ENCODE peak calls at places on chromosomes 12 and 14, in five cellular contexts. Q is adrenal gland, B is fibroblast of pulmonary artery, O is progenitor cell of endocrine pancreas, W is neural crest cell. P is an unnamed sample.

GRCh38 chr12:124683330-124683662 is 115.9 kb upstream of the NCOR2 start:
- DNase-seq in Q (no peak), B (no peak), O (no peak), W (no peak), P (no peak)

GRCh38 chr14:62301076-62301475 is 538.9 kb downstream of the SNAPC1 start:
- DNase-seq in Q (no peak), B (no peak), O (no peak), W (no peak), P (no peak)

GRCh38 chr12:122944588-122944987 is 21.7 kb downstream of the ABCB9 start:
- DNase-seq in Q (peak; percentile 60), B (peak; percentile 33), O (no peak), W (peak; percentile 28), P (peak; percentile 5)

GRCh38 chr14:67566908-67567307 is 33.2 kb downstream of the PIGH start:
- DNase-seq in Q (peak; percentile 77), B (peak; percentile 23), O (no peak), W (no peak), P (no peak)

GRCh38 chr12:30622509-30622908 is 73.2 kb downstream of the IPO8 start:
- DNase-seq in Q (no peak), B (peak; percentile 60), O (no peak), W (no peak), P (peak; percentile 61)

GRCh38 chr12:26566186-26566585 is 266.8 kb downstream of the ITPR2 start:
- DNase-seq in Q (no peak), B (no peak), O (no peak), W (no peak), P (no peak)

GRCh38 chr14:73740921-73741326 is 26.7 kb upstream of the PNMA1 start:
- DNase-seq in Q (peak; percentile 77), B (peak; percentile 60), O (peak; percentile 58), W (no peak), P (no peak)

GRCh38 chr14:51185180-51185579 is 54.9 kb upstream of the TMX1 start:
- DNase-seq in Q (no peak), B (no peak), O (no peak), W (no peak), P (no peak)

GRCh38 chr14:22598896-22599244 is 770 bp downstream of the ABHD4 start:
- DNase-seq in Q (peak; percentile 61), B (peak; percentile 61), O (no peak), W (no peak), P (peak; percentile 46)

GRCh38 chr14:51458563-51458955 is 193.2 kb upstream of the FRMD6 start:
- DNase-seq in Q (no peak), B (peak; percentile 45), O (no peak), W (no peak), P (peak; percentile 71)

GRCh38 chr12:117236456-117237001 is 46.3 kb upstream of the FBXO21 start:
- DNase-seq in Q (peak; percentile 90), B (peak; percentile 39), O (peak; percentile 87), W (peak; percentile 97), P (peak; percentile 51)
- TF ChIP-seq CTCF in Q (peak; percentile 51), B (peak; percentile 58), O (peak; percentile 92), W (peak; percentile 85), P (peak; percentile 95)

GRCh38 chr14:86652512-86652911 is 1122.6 kb downstream of the FLRT2 start:
- DNase-seq in Q (no peak), B (no peak), O (no peak), W (no peak), P (no peak)

GRCh38 chr14:86646125-86646524 is 1116.2 kb downstream of the FLRT2 start:
- DNase-seq in Q (no peak), B (no peak), O (no peak), W (no peak), P (no peak)

GRCh38 chr14:86641310-86641709 is 1111.4 kb downstream of the FLRT2 start:
- DNase-seq in Q (no peak), B (no peak), O (no peak), W (no peak), P (no peak)

DNA sequence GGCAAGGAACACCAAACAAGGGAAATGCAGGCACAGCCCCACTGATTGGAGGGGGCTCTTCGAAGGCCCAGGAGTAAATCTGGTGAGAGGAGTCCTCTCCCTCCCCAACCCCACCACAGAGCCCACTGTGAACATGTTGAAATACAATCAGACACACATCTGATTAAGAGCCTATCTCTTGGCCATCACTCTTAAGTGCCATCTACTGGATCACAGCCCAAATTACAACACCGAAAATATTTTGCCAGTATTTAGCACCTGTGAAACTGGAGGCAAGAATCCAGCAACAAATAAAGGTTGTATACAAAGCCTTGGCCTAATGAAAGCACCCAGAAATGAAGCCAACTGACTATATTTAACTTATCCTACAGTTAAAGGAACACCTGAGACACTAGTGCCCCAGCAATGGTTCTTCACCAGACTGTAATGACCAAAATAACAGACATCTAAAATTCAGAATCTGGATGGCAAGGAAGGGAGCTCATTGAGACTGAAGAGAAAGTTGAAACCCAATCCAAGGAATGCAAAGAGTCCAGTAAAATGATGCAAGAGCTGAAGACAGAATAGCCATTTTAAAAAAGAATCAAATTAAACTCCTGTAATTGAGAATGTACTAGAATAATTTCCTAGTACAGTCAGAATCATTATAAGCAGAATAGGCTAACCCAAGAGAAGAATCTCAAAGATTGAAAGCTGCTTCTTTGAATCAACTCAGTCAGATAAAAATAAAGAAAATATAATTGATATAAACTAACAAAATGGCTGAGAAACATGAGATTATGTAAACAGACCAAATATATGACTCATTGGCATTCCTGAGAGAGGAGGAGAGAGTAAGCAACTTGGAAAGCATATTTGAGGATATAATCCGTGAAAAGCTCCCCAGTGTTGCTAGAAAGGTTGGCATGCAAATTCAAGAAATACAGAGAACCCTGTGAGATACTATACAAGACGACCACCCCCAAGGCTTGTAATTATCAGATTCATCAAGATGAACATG is 1117.0 kb downstream of the FLRT2 start:
- DNase-seq in Q (no peak), B (peak; percentile 46), O (no peak), W (no peak), P (peak; percentile 56)
- TF ChIP-seq CTCF in Q (no peak), B (peak; percentile 21), O (no peak), W (peak; percentile 15), P (peak; percentile 51)

GRCh38 chr14:55359307-55359706 is 52.3 kb downstream of the ATG14 start:
- DNase-seq in Q (no peak), B (no peak), O (no peak), W (no peak), P (no peak)
- TF ChIP-seq CTCF in Q (no peak), B (no peak), O (no peak), W (no peak), P (no peak)

DNA sequence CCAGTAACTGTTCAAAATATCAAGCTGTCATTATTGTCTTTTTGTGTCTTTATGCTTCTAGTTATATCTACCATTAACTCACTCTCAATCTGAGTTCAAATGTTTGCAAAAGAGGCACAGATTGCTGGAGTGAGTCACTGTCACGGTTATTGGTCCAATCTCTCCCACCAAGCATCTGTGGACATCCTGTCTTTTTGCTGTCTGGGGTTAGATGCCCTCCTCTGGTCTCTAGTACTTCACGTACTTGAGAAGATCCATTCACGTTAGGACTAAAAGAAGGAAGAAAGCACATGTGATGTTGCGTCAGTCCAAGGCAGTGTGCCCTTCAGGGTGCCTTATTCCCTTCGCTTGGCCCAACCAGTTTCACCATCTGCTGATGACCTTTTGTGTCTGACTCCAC is 72.2 kb upstream of the STXBP6 start:
- DNase-seq in Q (no peak), B (peak; percentile 32), O (no peak), W (no peak), P (peak; percentile 44)
- TF ChIP-seq CTCF in Q (no peak), B (no peak), O (no peak), W (no peak), P (no peak)

GRCh38 chr14:81164167-81164774 is 56.5 kb downstream of the GTF2A1 start:
- DNase-seq in Q (peak; percentile 85), B (peak; percentile 80), O (no peak), W (peak; percentile 38), P (peak; percentile 85)
- TF ChIP-seq CTCF in Q (peak; percentile 82), B (peak; percentile 74), O (peak; percentile 58), W (peak; percentile 69), P (peak; percentile 84)

GRCh38 chr14:94926176-94926575 is 156.3 kb upstream of the GSC start:
- DNase-seq in Q (no peak), B (no peak), O (no peak), W (no peak), P (no peak)

GRCh38 chr14:94922595-94923239 is 152.8 kb upstream of the GSC start:
- DNase-seq in Q (no peak), B (no peak), O (no peak), W (no peak), P (no peak)

GRCh38 chr14:94925416-94925815 is 155.5 kb upstream of the GSC start:
- DNase-seq in Q (no peak), B (no peak), O (no peak), W (no peak), P (no peak)

GRCh38 chr14:94923771-94924170 is 153.9 kb upstream of the GSC start:
- DNase-seq in Q (no peak), B (no peak), O (no peak), W (no peak), P (no peak)

GRCh38 chr14:94924189-94924588 is 154.3 kb upstream of the GSC start:
- DNase-seq in Q (no peak), B (no peak), O (no peak), W (no peak), P (no peak)
- TF ChIP-seq CTCF in Q (no peak), B (no peak), O (no peak), W (no peak), P (no peak)

GRCh38 chr14:57533214-57533613 is 39.6 kb upstream of the CCDC198 start:
- DNase-seq in Q (peak; percentile 21), B (peak; percentile 31), O (no peak), W (no peak), P (no peak)
- TF ChIP-seq CTCF in Q (peak; percentile 13), B (peak; percentile 46), O (peak; percentile 57), W (peak; percentile 57), P (peak; percentile 74)

DNA sequence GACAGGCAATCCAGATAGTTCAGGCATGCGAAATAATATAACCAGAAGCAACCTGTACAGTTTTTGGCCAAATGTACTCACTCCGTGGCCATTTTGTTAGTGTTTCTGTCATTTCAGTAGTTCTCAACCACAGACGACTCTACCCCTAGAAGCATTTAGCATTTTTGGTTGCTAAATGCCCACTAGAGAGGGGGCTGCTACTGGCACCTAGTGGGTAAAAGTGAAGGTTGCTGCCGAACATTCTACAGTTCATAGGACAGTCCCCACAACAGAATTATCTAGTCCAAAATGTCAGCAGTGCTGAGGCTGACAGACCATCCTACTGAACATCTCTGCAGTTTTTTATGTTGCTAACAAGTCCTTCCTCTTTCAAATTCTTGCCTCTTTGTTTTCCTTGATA is 107.4 kb downstream of the TSHR start:
- DNase-seq in Q (no peak), B (peak; percentile 0), O (no peak), W (no peak), P (no peak)
- TF ChIP-seq CTCF in Q (no peak), B (peak; percentile 19), O (peak; percentile 42), W (peak; percentile 48), P (no peak)

GRCh38 chr12:16165506-16165905 is 112.0 kb downstream of the SLC15A5 start:
- DNase-seq in Q (peak; percentile 49), B (peak; percentile 78), O (no peak), W (peak; percentile 22), P (peak; percentile 35)
- TF ChIP-seq CTCF in Q (peak; percentile 41), B (peak; percentile 65), O (peak; percentile 91), W (peak; percentile 84), P (peak; percentile 75)

P was measured in HFFc6.